ENCODE peak calls at places on chromosomes 4 and X, in seven cellular contexts. V is KBM-7, J is HEK293T, B is pancreas, T is NCI-H187 treated with DMSO at 0.1 percent for 48 hours, Q is T-cell, E is foreskin fibroblast. A is an unnamed sample.

GRCh38 chr4:163350672-163351071 is 7.0 kb downstream of the NPY5R start:
- DNase-seq in V (no peak), J (no peak), B (no peak), T (no peak), Q (no peak), E (no peak), A (no peak)

GRCh38 chr4:123922847-123923246 is 526.3 kb downstream of the SPRY1 start:
- DNase-seq in V (peak), J (no peak), B (no peak), T (no peak), Q (no peak), E (peak), A (no peak)

GRCh38 chr4:16659120-16659519 is 239.3 kb downstream of the LDB2 start:
- DNase-seq in V (no peak), J (no peak), B (no peak), T (no peak), Q (no peak), E (peak), A (no peak)

GRCh38 chr4:102569200-102569599 is 68.0 kb downstream of the NFKB1 start:
- DNase-seq in V (no peak), J (no peak), B (no peak), T (no peak), Q (no peak), E (peak), A (no peak)

GRCh38 chrX:154840856-154841255 is 6.4 kb upstream of the SMIM9 start:
- DNase-seq in V (peak), J (peak), B (no peak), T (peak), Q (peak), E (peak), A (peak)

GRCh38 chr4:163398238-163398637 is 54.5 kb downstream of the NPY5R start:
- DNase-seq in V (no peak), J (no peak), B (no peak), T (no peak), Q (no peak), E (no peak), A (no peak)

GRCh38 chrX:150649096-150649870 is 43.9 kb upstream of the MTMR1 start:
- DNase-seq in V (no peak), J (no peak), B (no peak), T (no peak), Q (no peak), E (no peak), A (no peak)

GRCh38 chr4:145861331-145862318 is 77.0 kb downstream of the ZNF827 start:
- DNase-seq in V (no peak), J (no peak), B (no peak), T (no peak), Q (no peak), E (peak), A (no peak)

GRCh38 chrX:21883258-21883657 is 27.5 kb downstream of the YY2 start:
- DNase-seq in V (peak), J (no peak), B (no peak), T (no peak), Q (no peak), E (peak), A (no peak)

GRCh38 chrX:104136241-104137019 is 20.4 kb downstream of the SLC25A53 start:
- DNase-seq in V (peak), J (peak), B (no peak), T (peak), Q (peak), E (peak), A (peak)

GRCh38 chr4:140004580-140005314 is 149.2 kb downstream of the MAML3 start:
- DNase-seq in V (no peak), J (no peak), B (peak), T (no peak), Q (no peak), E (peak), A (no peak)

GRCh38 chr4:7590205-7590604 is 155.5 kb upstream of the PSAPL1 start:
- DNase-seq in V (no peak), J (no peak), B (no peak), T (no peak), Q (no peak), E (no peak), A (no peak)

GRCh38 chr4:137735561-137736104 is 203.3 kb upstream of the PCDH18 start:
- DNase-seq in V (no peak), J (no peak), B (peak), T (no peak), Q (no peak), E (no peak), A (no peak)

GRCh38 chr4:133996431-133997121 is 205.0 kb downstream of the PABPC4L start:
- DNase-seq in V (no peak), J (no peak), B (no peak), T (no peak), Q (no peak), E (no peak), A (no peak)

GRCh38 chrX:18899796-18900380 is 84.0 kb downstream of the PHKA2 start:
- DNase-seq in V (peak), J (peak), B (no peak), T (no peak), Q (no peak), E (peak), A (no peak)

GRCh38 chr4:86946868-86947493 is 12.2 kb downstream of the AFF1 start:
- DNase-seq in V (no peak), J (no peak), B (no peak), T (no peak), Q (no peak), E (no peak), A (no peak)

GRCh38 chrX:45165726-45166125 is 35.0 kb downstream of the DIPK2B start:
- DNase-seq in V (no peak), J (no peak), B (no peak), T (no peak), Q (no peak), E (no peak), A (no peak)

GRCh38 chr4:16439003-16439402 is 212.7 kb upstream of the TAPT1 start:
- DNase-seq in V (no peak), J (no peak), B (no peak), T (no peak), Q (no peak), E (peak), A (no peak)

GRCh38 chr4:30943356-30943755 is 223.2 kb downstream of the PCDH7 start:
- DNase-seq in V (no peak), J (no peak), B (no peak), T (no peak), Q (no peak), E (no peak), A (no peak)

GRCh38 chr4:184437988-184438774 is 36.2 kb downstream of the IRF2 start:
- DNase-seq in V (peak), J (no peak), B (no peak), T (peak), Q (no peak), E (no peak), A (peak)

GRCh38 chr4:8303485-8304281 is 34.1 kb downstream of the HTRA3 start:
- DNase-seq in V (peak), J (no peak), B (no peak), T (no peak), Q (no peak), E (peak), A (no peak)

GRCh38 chr4:132108784-132109183 is 1040.3 kb upstream of the PCDH10 start:
- DNase-seq in V (no peak), J (no peak), B (no peak), T (no peak), Q (no peak), E (peak), A (no peak)

GRCh38 chr4:69760455-69760854 is at the start of gene SULT1B1:
- DNase-seq in V (peak), J (no peak), B (no peak), T (no peak), Q (peak), E (peak), A (no peak)

GRCh38 chr4:54063737-54064316 is 578 bp downstream of the CHIC2 start:
- DNase-seq in V (peak), J (peak), B (peak), T (no peak), Q (peak), E (peak), A (peak)

GRCh38 chr4:56026596-56026995 is 77.9 kb downstream of the CEP135 start:
- DNase-seq in V (no peak), J (no peak), B (no peak), T (no peak), Q (no peak), E (peak), A (no peak)

GRCh38 chr4:183157215-183157614 is 58.2 kb downstream of the WWC2 start:
- DNase-seq in V (no peak), J (no peak), B (no peak), T (no peak), Q (no peak), E (no peak), A (no peak)

GRCh38 chr4:102352774-102353173 is 7.5 kb upstream of the SLC39A8 start:
- DNase-seq in V (no peak), J (no peak), B (no peak), T (no peak), Q (no peak), E (no peak), A (no peak)

A was measured in Karpas-422.